ENCODE peak calls at places on chromosomes 16 and 17, in seven cellular contexts. One of them, this sample, is unnamed.

GRCh38 chr17:12974319-12974661 is 43.5 kb downstream of the ELAC2 start:
- DNase-seq in uterus: peak; percentile 25
- DNase-seq in stomach: no peak
- DNase-seq in thoracic aorta: no peak
- DNase-seq in right atrium auricular region: no peak
- DNase-seq in vagina: no peak
- DNase-seq in heart right ventricle: no peak
- DNase-seq in this sample: no peak

GRCh38 chr17:74771319-74771914 is 4.7 kb downstream of the NAT9 start:
- DNase-seq in uterus: no peak
- DNase-seq in stomach: no peak
- DNase-seq in thoracic aorta: no peak
- DNase-seq in right atrium auricular region: no peak
- DNase-seq in vagina: no peak
- DNase-seq in heart right ventricle: no peak
- DNase-seq in this sample: no peak

GRCh38 chr16:19291459-19291858 is 5.9 kb downstream of the CLEC19A start:
- DNase-seq in uterus: no peak
- DNase-seq in stomach: no peak
- DNase-seq in thoracic aorta: no peak
- DNase-seq in right atrium auricular region: no peak
- DNase-seq in vagina: no peak
- DNase-seq in heart right ventricle: no peak
- DNase-seq in this sample: no peak

GRCh38 chr16:49532243-49532870 is 158.8 kb downstream of the C16orf78 start:
- DNase-seq in uterus: no peak
- DNase-seq in stomach: no peak
- DNase-seq in thoracic aorta: no peak
- DNase-seq in right atrium auricular region: no peak
- DNase-seq in vagina: no peak
- DNase-seq in heart right ventricle: no peak
- DNase-seq in this sample: no peak

GRCh38 chr17:6554871-6555330 is 1.5 kb downstream of the PITPNM3 start:
- DNase-seq in uterus: no peak
- DNase-seq in stomach: peak; percentile 42
- DNase-seq in thoracic aorta: no peak
- DNase-seq in right atrium auricular region: no peak
- DNase-seq in vagina: no peak
- DNase-seq in heart right ventricle: no peak
- DNase-seq in this sample: no peak

GRCh38 chr16:11215935-11216556 is 40.0 kb downstream of the SOCS1 start:
- DNase-seq in uterus: no peak
- DNase-seq in stomach: no peak
- DNase-seq in thoracic aorta: no peak
- DNase-seq in right atrium auricular region: no peak
- DNase-seq in vagina: no peak
- DNase-seq in heart right ventricle: no peak
- DNase-seq in this sample: no peak

GRCh38 chr17:68831170-68831569 is 124.0 kb downstream of the ABCA8 start:
- DNase-seq in uterus: no peak
- DNase-seq in stomach: no peak
- DNase-seq in thoracic aorta: no peak
- DNase-seq in right atrium auricular region: no peak
- DNase-seq in vagina: no peak
- DNase-seq in heart right ventricle: no peak
- DNase-seq in this sample: no peak

GRCh38 chr16:27445502-27446175 is 43.7 kb downstream of the IL21R start:
- DNase-seq in uterus: no peak
- DNase-seq in stomach: no peak
- DNase-seq in thoracic aorta: no peak
- DNase-seq in right atrium auricular region: no peak
- DNase-seq in vagina: no peak
- DNase-seq in heart right ventricle: no peak
- DNase-seq in this sample: peak; percentile 38

GRCh38 chr17:76278268-76278908 is 13.2 kb downstream of the UBALD2 start:
- DNase-seq in uterus: no peak
- DNase-seq in stomach: no peak
- DNase-seq in thoracic aorta: no peak
- DNase-seq in right atrium auricular region: no peak
- DNase-seq in vagina: no peak
- DNase-seq in heart right ventricle: no peak
- DNase-seq in this sample: peak; percentile 20

GRCh38 chr16:70738083-70738977 is 52.5 kb upstream of the MTSS2 start:
- DNase-seq in uterus: peak; percentile 71
- DNase-seq in stomach: peak; percentile 43
- DNase-seq in thoracic aorta: no peak
- DNase-seq in right atrium auricular region: no peak
- DNase-seq in vagina: no peak
- DNase-seq in heart right ventricle: peak; percentile 72
- DNase-seq in this sample: no peak

GRCh38 chr17:17849863-17850373 is 13.1 kb upstream of the SREBF1 start:
- DNase-seq in uterus: peak; percentile 63
- DNase-seq in stomach: peak; percentile 44
- DNase-seq in thoracic aorta: no peak
- DNase-seq in right atrium auricular region: peak; percentile 73
- DNase-seq in vagina: no peak
- DNase-seq in heart right ventricle: no peak
- DNase-seq in this sample: no peak

GRCh38 chr17:17411692-17412091 is 65.1 kb upstream of the MED9 start:
- DNase-seq in uterus: no peak
- DNase-seq in stomach: no peak
- DNase-seq in thoracic aorta: no peak
- DNase-seq in right atrium auricular region: no peak
- DNase-seq in vagina: no peak
- DNase-seq in heart right ventricle: no peak
- DNase-seq in this sample: no peak

GRCh38 chr16:56812884-56813283 is 52.1 kb upstream of the SLC12A3 start:
- DNase-seq in uterus: no peak
- DNase-seq in stomach: no peak
- DNase-seq in thoracic aorta: no peak
- DNase-seq in right atrium auricular region: no peak
- DNase-seq in vagina: no peak
- DNase-seq in heart right ventricle: no peak
- DNase-seq in this sample: no peak

GRCh38 chr17:71142333-71142732 is 973.0 kb downstream of the KCNJ2 start:
- DNase-seq in uterus: no peak
- DNase-seq in stomach: no peak
- DNase-seq in thoracic aorta: no peak
- DNase-seq in right atrium auricular region: no peak
- DNase-seq in vagina: no peak
- DNase-seq in heart right ventricle: no peak
- DNase-seq in this sample: no peak

GRCh38 chr17:34562387-34562786 is 17.0 kb upstream of the TMEM132E start:
- DNase-seq in uterus: no peak
- DNase-seq in stomach: no peak
- DNase-seq in thoracic aorta: no peak
- DNase-seq in right atrium auricular region: no peak
- DNase-seq in vagina: no peak
- DNase-seq in heart right ventricle: no peak
- DNase-seq in this sample: no peak

GRCh38 chr17:2174471-2175293 is 119.8 kb downstream of the HIC1 start:
- DNase-seq in uterus: peak; percentile 60
- DNase-seq in stomach: no peak
- DNase-seq in thoracic aorta: no peak
- DNase-seq in right atrium auricular region: peak; percentile 83
- DNase-seq in vagina: no peak
- DNase-seq in heart right ventricle: peak; percentile 81
- DNase-seq in this sample: peak; percentile 63

GRCh38 chr17:48734328-48735056 is 5.9 kb upstream of the HOXB13 start:
- DNase-seq in uterus: no peak
- DNase-seq in stomach: no peak
- DNase-seq in thoracic aorta: no peak
- DNase-seq in right atrium auricular region: no peak
- DNase-seq in vagina: no peak
- DNase-seq in heart right ventricle: no peak
- DNase-seq in this sample: no peak

GRCh38 chr17:81200695-81201580 is 21.8 kb downstream of the CEP131 start:
- DNase-seq in uterus: no peak
- DNase-seq in stomach: peak; percentile 79
- DNase-seq in thoracic aorta: no peak
- DNase-seq in right atrium auricular region: peak; percentile 61
- DNase-seq in vagina: no peak
- DNase-seq in heart right ventricle: no peak
- DNase-seq in this sample: peak; percentile 74

GRCh38 chr16:83336630-83337029 is 471.1 kb upstream of the HSBP1 start:
- DNase-seq in uterus: no peak
- DNase-seq in stomach: no peak
- DNase-seq in thoracic aorta: no peak
- DNase-seq in right atrium auricular region: no peak
- DNase-seq in vagina: no peak
- DNase-seq in heart right ventricle: no peak
- DNase-seq in this sample: no peak

GRCh38 chr16:67086829-67087228 is 22.9 kb upstream of the PHAF1 start:
- DNase-seq in uterus: no peak
- DNase-seq in stomach: no peak
- DNase-seq in thoracic aorta: no peak
- DNase-seq in right atrium auricular region: no peak
- DNase-seq in vagina: no peak
- DNase-seq in heart right ventricle: no peak
- DNase-seq in this sample: no peak

GRCh38 chr17:57879437-57880085 is 29.7 kb upstream of the MRPS23 start:
- DNase-seq in uterus: no peak
- DNase-seq in stomach: no peak
- DNase-seq in thoracic aorta: no peak
- DNase-seq in right atrium auricular region: no peak
- DNase-seq in vagina: no peak
- DNase-seq in heart right ventricle: no peak
- DNase-seq in this sample: peak; percentile 65

GRCh38 chr17:57877803-57878202 is 28.0 kb upstream of the MRPS23 start:
- DNase-seq in uterus: no peak
- DNase-seq in stomach: no peak
- DNase-seq in thoracic aorta: no peak
- DNase-seq in right atrium auricular region: no peak
- DNase-seq in vagina: no peak
- DNase-seq in heart right ventricle: no peak
- DNase-seq in this sample: no peak

GRCh38 chr17:57881143-57881542 is 31.3 kb upstream of the MRPS23 start:
- DNase-seq in uterus: no peak
- DNase-seq in stomach: no peak
- DNase-seq in thoracic aorta: no peak
- DNase-seq in right atrium auricular region: no peak
- DNase-seq in vagina: no peak
- DNase-seq in heart right ventricle: peak; percentile 10
- DNase-seq in this sample: no peak

GRCh38 chr17:57881783-57882291 is 32.0 kb upstream of the MRPS23 start:
- DNase-seq in uterus: peak; percentile 64
- DNase-seq in stomach: no peak
- DNase-seq in thoracic aorta: no peak
- DNase-seq in right atrium auricular region: no peak
- DNase-seq in vagina: no peak
- DNase-seq in heart right ventricle: peak; percentile 47
- DNase-seq in this sample: no peak

DNA sequence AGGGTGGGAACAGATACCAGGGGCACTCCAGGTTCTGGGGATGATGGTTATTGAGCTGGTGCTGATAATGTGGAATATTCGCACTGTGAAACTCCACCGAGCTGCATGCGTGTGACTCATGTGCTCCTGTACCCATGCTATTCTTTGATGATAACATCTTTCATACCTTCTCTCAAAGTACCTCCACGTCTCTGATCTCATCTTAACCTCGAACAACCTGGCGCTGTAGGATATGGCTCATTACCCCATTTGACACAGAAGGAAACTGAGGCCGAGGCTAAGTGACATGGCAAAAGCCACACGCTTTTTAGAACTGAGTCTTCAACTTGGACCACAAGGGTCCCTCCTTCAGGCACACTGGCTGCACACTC is 30.2 kb upstream of the MRPS23 start:
- DNase-seq in uterus: no peak
- DNase-seq in stomach: no peak
- DNase-seq in thoracic aorta: no peak
- DNase-seq in right atrium auricular region: no peak
- DNase-seq in vagina: no peak
- DNase-seq in heart right ventricle: no peak
- DNase-seq in this sample: no peak
- H3K4me1 ChIP-seq in uterus: peaks cover 4% of the 10 kb centered on the region
- H3K4me1 ChIP-seq in stomach: peaks cover 31% of the 10 kb centered on the region
- H3K4me1 ChIP-seq in thoracic aorta: peaks cover 35% of the 10 kb centered on the region
- H3K4me1 ChIP-seq in right atrium auricular region: peaks cover 61% of the 10 kb centered on the region
- H3K4me1 ChIP-seq in vagina: peaks cover 67% of the 10 kb centered on the region
- H3K4me1 ChIP-seq in heart right ventricle: peaks cover 31% of the 10 kb centered on the region
- H3K4me1 ChIP-seq in this sample: peaks cover 9% of the 10 kb centered on the region

GRCh38 chr17:10156579-10157488 is 41.6 kb downstream of the GAS7 start:
- DNase-seq in uterus: no peak
- DNase-seq in stomach: peak; percentile 30
- DNase-seq in thoracic aorta: no peak
- DNase-seq in right atrium auricular region: peak; percentile 82
- DNase-seq in vagina: peak; percentile 84
- DNase-seq in heart right ventricle: peak; percentile 20
- DNase-seq in this sample: no peak
- H3K4me1 ChIP-seq in uterus: no peaks in the 10 kb centered on the region
- H3K4me1 ChIP-seq in stomach: no peaks in the 10 kb centered on the region
- H3K4me1 ChIP-seq in thoracic aorta: no peaks in the 10 kb centered on the region
- H3K4me1 ChIP-seq in right atrium auricular region: peaks cover 16% of the 10 kb centered on the region
- H3K4me1 ChIP-seq in vagina: peaks cover 32% of the 10 kb centered on the region
- H3K4me1 ChIP-seq in heart right ventricle: no peaks in the 10 kb centered on the region
- H3K4me1 ChIP-seq in this sample: peaks cover 2% of the 10 kb centered on the region

GRCh38 chr17:50196826-50197225 is 4.6 kb downstream of the COL1A1 start:
- DNase-seq in uterus: no peak
- DNase-seq in stomach: no peak
- DNase-seq in thoracic aorta: no peak
- DNase-seq in right atrium auricular region: no peak
- DNase-seq in vagina: no peak
- DNase-seq in heart right ventricle: no peak
- DNase-seq in this sample: no peak

GRCh38 chr17:50199651-50200446 is 1.6 kb downstream of the COL1A1 start:
- DNase-seq in uterus: peak; percentile 98
- DNase-seq in stomach: peak; percentile 95
- DNase-seq in thoracic aorta: peak; percentile 85
- DNase-seq in right atrium auricular region: peak; percentile 94
- DNase-seq in vagina: peak; percentile 98
- DNase-seq in heart right ventricle: peak; percentile 87
- DNase-seq in this sample: peak; percentile 88

GRCh38 chr17:50196036-50196435 is 5.4 kb downstream of the COL1A1 start:
- DNase-seq in uterus: no peak
- DNase-seq in stomach: no peak
- DNase-seq in thoracic aorta: no peak
- DNase-seq in right atrium auricular region: no peak
- DNase-seq in vagina: no peak
- DNase-seq in heart right ventricle: no peak
- DNase-seq in this sample: no peak

GRCh38 chr17:50199211-50199633 is 2.2 kb downstream of the COL1A1 start:
- DNase-seq in uterus: no peak
- DNase-seq in stomach: no peak
- DNase-seq in thoracic aorta: no peak
- DNase-seq in right atrium auricular region: no peak
- DNase-seq in vagina: no peak
- DNase-seq in heart right ventricle: no peak
- DNase-seq in this sample: no peak

GRCh38 chr17:50198026-50198669 is 3.3 kb downstream of the COL1A1 start:
- DNase-seq in uterus: no peak
- DNase-seq in stomach: peak; percentile 73
- DNase-seq in thoracic aorta: no peak
- DNase-seq in right atrium auricular region: peak; percentile 79
- DNase-seq in vagina: no peak
- DNase-seq in heart right ventricle: peak; percentile 58
- DNase-seq in this sample: peak; percentile 62
- H3K4me1 ChIP-seq in uterus: peaks cover 8% of the 10 kb centered on the region
- H3K4me1 ChIP-seq in stomach: peaks cover 23% of the 10 kb centered on the region
- H3K4me1 ChIP-seq in thoracic aorta: peaks cover 18% of the 10 kb centered on the region
- H3K4me1 ChIP-seq in right atrium auricular region: peaks cover 39% of the 10 kb centered on the region
- H3K4me1 ChIP-seq in vagina: peaks cover 81% of the 10 kb centered on the region
- H3K4me1 ChIP-seq in heart right ventricle: peaks cover 4% of the 10 kb centered on the region
- H3K4me1 ChIP-seq in this sample: peaks cover 3% of the 10 kb centered on the region

GRCh38 chr17:56690441-56691291 is 97.2 kb downstream of the NOG start:
- DNase-seq in uterus: no peak
- DNase-seq in stomach: no peak
- DNase-seq in thoracic aorta: no peak
- DNase-seq in right atrium auricular region: no peak
- DNase-seq in vagina: no peak
- DNase-seq in heart right ventricle: no peak
- DNase-seq in this sample: no peak
- H3K4me1 ChIP-seq in uterus: no peaks in the 10 kb centered on the region
- H3K4me1 ChIP-seq in stomach: no peaks in the 10 kb centered on the region
- H3K4me1 ChIP-seq in thoracic aorta: no peaks in the 10 kb centered on the region
- H3K4me1 ChIP-seq in right atrium auricular region: no peaks in the 10 kb centered on the region
- H3K4me1 ChIP-seq in vagina: no peaks in the 10 kb centered on the region
- H3K4me1 ChIP-seq in heart right ventricle: no peaks in the 10 kb centered on the region
- H3K4me1 ChIP-seq in this sample: no peaks in the 10 kb centered on the region